ENCODE peak calls at places on chromosomes 3 and 15, in nine cellular contexts. V is spleen, E is GM23338, T is GM12878, L is HCT116, F is breast epithelium, A is prostate gland, B is H1, Z is endothelial cell of umbilical vein. D is an unnamed sample.

GRCh38 chr3:178518660-178519396 is 17.4 kb upstream of the KCNMB2 start:
- DNase-seq in E (no peak), B (no peak), Z (peak), L (no peak), T (peak), V (no peak), F (no peak), A (no peak), D (no peak)

GRCh38 chr15:66129561-66129960 is 124.0 kb downstream of the MEGF11 start:
- DNase-seq in B (no peak), V (no peak), Z (no peak), T (no peak), L (no peak), A (no peak), F (no peak), E (no peak), D (no peak)

GRCh38 chr3:44969170-44969569 is 6.8 kb downstream of the ZDHHC3 start:
- DNase-seq in L (no peak), E (no peak), T (no peak), A (no peak), B (no peak), F (no peak), Z (no peak), V (no peak), D (no peak)

GRCh38 chr3:183460059-183461052 is 31.9 kb upstream of the MCF2L2 start:
- DNase-seq in T (no peak), F (no peak), E (no peak), Z (peak), V (no peak), B (no peak), L (no peak), A (no peak), D (no peak)

GRCh38 chr15:30953731-30954378 is 37.6 kb downstream of the MTMR10 start:
- DNase-seq in L (peak), B (no peak), A (no peak), Z (peak), V (peak), E (no peak), F (no peak), T (no peak), D (peak)

GRCh38 chr15:77974098-77974414 is 103.5 kb downstream of the TBC1D2B start:
- DNase-seq in B (peak), F (peak), Z (no peak), T (no peak), A (no peak), V (peak), E (no peak), L (no peak), D (no peak)

GRCh38 chr15:40055576-40056293 is 16.8 kb upstream of the SRP14 start:
- DNase-seq in Z (no peak), E (no peak), A (peak), V (peak), T (no peak), L (no peak), B (no peak), F (peak), D (no peak)

GRCh38 chr3:150447631-150448465 is 39.8 kb downstream of the TSC22D2 start:
- DNase-seq in V (no peak), B (no peak), F (no peak), Z (peak), A (no peak), L (no peak), T (no peak), E (no peak), D (peak)

GRCh38 chr15:77546050-77546501 is 86.6 kb downstream of the LINGO1 start:
- DNase-seq in Z (peak), A (no peak), L (no peak), T (no peak), B (no peak), E (no peak), V (peak), F (no peak), D (peak)

GRCh38 chr15:90013503-90013937 is 12.4 kb downstream of the ZNF710 start:
- DNase-seq in Z (no peak), T (no peak), B (no peak), V (no peak), E (no peak), A (no peak), L (no peak), F (no peak), D (no peak)

GRCh38 chr3:146153429-146153828 is 7.6 kb downstream of the PLOD2 start:
- DNase-seq in L (no peak), F (no peak), Z (no peak), B (no peak), E (no peak), A (no peak), T (no peak), V (no peak), D (no peak)

GRCh38 chr3:101602731-101603130 is 28.8 kb downstream of the PCNP start:
- DNase-seq in F (no peak), V (no peak), T (no peak), B (peak), E (no peak), Z (no peak), A (no peak), L (no peak), D (no peak)

GRCh38 chr3:185552358-185552877 is at the start of gene LIPH:
- DNase-seq in A (peak), E (peak), B (no peak), T (peak), Z (no peak), F (peak), L (peak), V (no peak), D (peak)

GRCh38 chr3:87082806-87083440 is 92.0 kb upstream of the VGLL3 start:
- DNase-seq in T (no peak), B (peak), L (peak), A (peak), Z (peak), E (peak), V (no peak), F (no peak), D (peak)

GRCh38 chr15:90101130-90101968 is 919 bp downstream of the IDH2 start:
- DNase-seq in V (peak), L (no peak), B (no peak), F (no peak), E (peak), A (peak), Z (peak), T (no peak), D (no peak)

GRCh38 chr3:71972031-71972430 is 187.1 kb upstream of the PROK2 start:
- DNase-seq in L (no peak), B (no peak), A (no peak), E (no peak), T (no peak), Z (no peak), F (peak), V (no peak), D (no peak)

GRCh38 chr15:52362497-52362896 is 66.9 kb upstream of the MYO5C start:
- DNase-seq in B (no peak), V (no peak), F (no peak), E (no peak), A (no peak), T (no peak), Z (peak), L (no peak), D (no peak)

GRCh38 chr15:69679623-69680228 is 227.1 kb downstream of the RPLP1 start:
- DNase-seq in T (peak), B (no peak), V (no peak), F (no peak), A (no peak), Z (no peak), E (no peak), L (no peak), D (no peak)

GRCh38 chr3:111956995-111957736 is 21.7 kb upstream of the ABHD10 start:
- DNase-seq in A (no peak), Z (peak), F (no peak), L (no peak), E (peak), B (no peak), T (no peak), V (no peak), D (no peak)

GRCh38 chr15:82999905-83000671 is 11.4 kb downstream of the C15orf40 start:
- DNase-seq in B (peak), Z (peak), E (peak), A (peak), T (peak), F (no peak), V (no peak), L (no peak), D (peak)

GRCh38 chr15:35362195-35362829 is 183.7 kb downstream of the DPH6 start:
- DNase-seq in A (no peak), E (no peak), V (no peak), Z (no peak), L (no peak), T (no peak), B (no peak), F (no peak), D (no peak)

GRCh38 chr15:48939686-48940085 is 24.0 kb downstream of the SHC4 start:
- DNase-seq in F (no peak), B (no peak), E (no peak), V (no peak), Z (no peak), A (no peak), L (no peak), T (no peak), D (no peak)

GRCh38 chr3:65888980-65889706 is 149.6 kb downstream of the MAGI1 start:
- DNase-seq in E (peak), L (peak), A (no peak), V (no peak), F (peak), B (no peak), Z (peak), T (no peak), D (peak)

GRCh38 chr3:46087871-46088270 is 60.6 kb upstream of the XCR1 start:
- DNase-seq in A (no peak), E (peak), T (no peak), B (no peak), F (no peak), L (no peak), V (no peak), Z (no peak), D (no peak)

GRCh38 chr3:142224482-142225072 is 808 bp downstream of the GK5 start:
- DNase-seq in E (no peak), Z (no peak), F (peak), V (no peak), B (no peak), A (no peak), T (no peak), L (peak), D (no peak)

GRCh38 chr3:48661501-48662139 is 1.1 kb downstream of the CELSR3 start:
- DNase-seq in B (peak), T (no peak), F (no peak), V (peak), L (no peak), E (peak), Z (peak), A (peak), D (no peak)

GRCh38 chr3:97200387-97200786 is 386.0 kb downstream of the EPHA6 start:
- DNase-seq in Z (no peak), T (no peak), B (no peak), E (no peak), L (no peak), F (no peak), V (no peak), A (no peak), D (no peak)

GRCh38 chr3:97201814-97202213 is 387.4 kb downstream of the EPHA6 start:
- DNase-seq in B (no peak), L (no peak), Z (no peak), F (no peak), V (no peak), A (no peak), T (no peak), E (no peak), D (no peak)

GRCh38 chr3:97197083-97197482 is 382.7 kb downstream of the EPHA6 start:
- DNase-seq in A (no peak), V (no peak), T (no peak), L (no peak), F (no peak), E (no peak), Z (no peak), B (no peak), D (no peak)

DNA sequence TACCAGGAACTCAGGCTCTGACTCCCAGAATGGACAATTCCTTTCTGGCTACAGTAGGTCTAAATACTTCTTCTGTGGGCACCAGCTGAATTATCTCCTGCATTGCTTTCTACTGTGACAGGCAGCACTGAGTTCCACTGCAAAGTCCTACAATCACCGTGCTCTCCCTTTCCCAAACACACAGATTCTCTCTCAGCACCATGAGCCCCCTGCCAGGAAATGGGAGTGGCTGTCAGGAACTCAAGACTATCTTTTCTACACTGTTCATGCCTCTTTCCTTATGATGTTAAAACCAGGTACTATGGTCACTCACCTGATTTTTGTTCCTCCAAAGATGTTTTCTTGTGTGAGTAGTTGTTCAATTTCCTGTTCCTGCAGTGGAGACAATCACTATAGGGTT is 383.4 kb downstream of the EPHA6 start:
- DNase-seq in Z (no peak), E (no peak), F (no peak), V (no peak), A (no peak), T (no peak), L (no peak), B (no peak), D (no peak)
- H3K27ac ChIP-seq in Z (no peak), E (no peak), F (peak), V (no peak), A (no peak), T (no peak), L (no peak), B (no peak), D (no peak)

DNA sequence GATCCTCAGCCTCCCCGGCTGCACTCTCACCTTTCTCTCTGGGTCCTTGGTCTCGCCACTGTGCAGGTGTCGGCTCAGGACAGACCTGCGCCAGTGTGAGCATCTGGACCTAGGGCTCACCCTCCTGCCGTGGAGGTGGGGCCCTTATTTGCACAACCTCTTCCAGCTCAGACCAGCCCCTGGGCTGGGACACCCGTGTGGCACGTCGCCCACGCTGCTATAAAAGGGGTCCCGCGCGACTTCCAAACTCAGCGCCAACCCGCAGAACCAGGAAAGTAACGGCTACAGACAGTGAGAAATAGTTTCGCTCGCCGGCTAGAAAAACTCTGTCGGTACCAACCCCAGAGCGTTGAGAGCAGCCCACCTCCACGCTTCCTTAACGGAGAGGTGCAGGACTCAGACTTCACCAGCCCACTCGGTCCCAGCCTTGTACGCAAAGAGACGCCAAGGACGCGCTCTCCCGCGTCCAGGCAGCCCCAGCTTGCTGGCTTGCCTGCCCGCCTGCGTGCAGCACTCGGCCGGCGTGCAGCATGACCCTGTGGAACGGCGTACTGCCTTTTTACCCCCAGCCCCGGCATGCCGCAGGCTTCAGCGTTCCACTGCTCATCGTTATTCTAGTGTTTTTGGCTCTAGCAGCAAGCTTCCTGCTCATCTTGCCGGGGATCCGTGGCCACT is at the start of the genes DUOX2 and DUOXA2:
- DNase-seq in B (no peak), E (peak), A (no peak), L (no peak), T (no peak), Z (no peak), V (no peak), F (no peak), D (no peak)
- TF ChIP-seq POLR2AphosphoS5 in B (no peak), E (no peak), A (no peak), L (no peak), T (no peak), Z (no peak), V (no peak), F (no peak), D (no peak)

GRCh38 chr15:42002333-42002732 is 18.5 kb downstream of the PLA2G4E start:
- DNase-seq in B (no peak), T (no peak), L (no peak), E (no peak), F (no peak), V (no peak), A (no peak), Z (no peak), D (no peak)
- H3K27ac ChIP-seq in B (no peak), T (no peak), L (no peak), E (no peak), F (no peak), V (no peak), A (no peak), Z (no peak), D (no peak)

GRCh38 chr3:123789160-123789559 is 95.0 kb downstream of the MYLK start:
- DNase-seq in Z (no peak), B (peak), E (no peak), A (no peak), L (no peak), V (no peak), F (no peak), T (no peak), D (no peak)

GRCh38 chr3:123791073-123791370 is 93.1 kb downstream of the MYLK start:
- DNase-seq in E (no peak), L (no peak), B (peak), F (no peak), V (no peak), A (no peak), T (no peak), Z (no peak), D (no peak)

GRCh38 chr3:123790254-123791072 is 93.7 kb downstream of the MYLK start:
- DNase-seq in V (no peak), Z (no peak), F (no peak), T (no peak), B (no peak), L (no peak), A (no peak), E (no peak), D (no peak)

GRCh38 chr3:123788706-123789105 is 95.4 kb downstream of the MYLK start:
- DNase-seq in T (no peak), F (no peak), B (no peak), L (no peak), E (no peak), A (no peak), Z (no peak), V (no peak), D (no peak)

DNA sequence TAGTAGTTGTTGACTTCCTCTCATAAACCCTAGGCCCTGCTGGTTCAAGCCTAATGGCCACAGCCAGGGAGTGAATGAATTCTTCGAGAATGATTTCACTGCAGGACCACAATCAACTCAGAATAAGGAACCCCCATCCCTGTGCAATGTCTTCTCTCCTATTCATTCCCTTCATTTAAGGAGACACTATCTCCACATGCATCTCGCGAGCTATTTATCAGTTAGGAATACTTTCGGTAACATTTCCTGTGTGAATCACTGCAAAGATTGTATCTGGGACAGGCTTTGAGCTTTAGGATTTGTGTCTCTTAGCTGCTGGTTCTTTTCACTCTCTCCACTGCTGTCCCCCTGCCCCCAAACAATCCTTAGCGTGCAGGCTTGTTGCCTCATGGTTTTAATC is 94.4 kb downstream of the MYLK start:
- DNase-seq in Z (no peak), A (no peak), T (no peak), V (no peak), L (no peak), F (no peak), B (no peak), E (no peak), D (no peak)
- TF ChIP-seq POLR2AphosphoS5 in Z (no peak), A (no peak), T (no peak), V (no peak), L (no peak), F (no peak), B (no peak), E (no peak), D (no peak)

GRCh38 chr3:16102187-16102561 is 72.3 kb upstream of the GALNT15 start:
- DNase-seq in F (no peak), V (no peak), A (no peak), L (no peak), B (no peak), E (no peak), T (no peak), Z (no peak), D (no peak)
- H3K27ac ChIP-seq in F (peak), V (no peak), A (no peak), L (peak), B (no peak), E (no peak), T (no peak), Z (no peak), D (no peak)

GRCh38 chr15:32887090-32887489 is 169.3 kb downstream of the GREM1 start:
- DNase-seq in E (no peak), A (no peak), L (no peak), V (no peak), B (no peak), Z (no peak), T (no peak), F (no peak), D (no peak)
- TF ChIP-seq POLR2AphosphoS5 in E (no peak), A (no peak), L (no peak), V (no peak), B (no peak), Z (no peak), T (no peak), F (no peak), D (no peak)

GRCh38 chr3:40714771-40715170 is 190.0 kb downstream of the ZNF621 start:
- DNase-seq in E (no peak), B (no peak), Z (no peak), L (no peak), T (no peak), A (no peak), F (no peak), V (no peak), D (no peak)
- H3K27ac ChIP-seq in E (no peak), B (no peak), Z (no peak), L (no peak), T (no peak), A (no peak), F (no peak), V (no peak), D (no peak)

GRCh38 chr15:47708116-47708515 is 9.2 kb upstream of the SEMA6D start:
- DNase-seq in E (no peak), B (no peak), T (no peak), F (no peak), Z (peak), L (no peak), A (no peak), V (no peak), D (no peak)

GRCh38 chr15:47708595-47708994 is 8.7 kb upstream of the SEMA6D start:
- DNase-seq in F (no peak), A (no peak), V (no peak), T (no peak), L (no peak), E (no peak), B (no peak), Z (no peak), D (no peak)

GRCh38 chr15:47705601-47706000 is 11.7 kb upstream of the SEMA6D start:
- DNase-seq in F (no peak), L (no peak), V (no peak), T (no peak), Z (no peak), B (no peak), A (no peak), E (no peak), D (no peak)
- TF ChIP-seq POLR2AphosphoS5 in F (no peak), L (no peak), V (no peak), T (no peak), Z (no peak), B (no peak), A (no peak), E (no peak), D (no peak)

DNA sequence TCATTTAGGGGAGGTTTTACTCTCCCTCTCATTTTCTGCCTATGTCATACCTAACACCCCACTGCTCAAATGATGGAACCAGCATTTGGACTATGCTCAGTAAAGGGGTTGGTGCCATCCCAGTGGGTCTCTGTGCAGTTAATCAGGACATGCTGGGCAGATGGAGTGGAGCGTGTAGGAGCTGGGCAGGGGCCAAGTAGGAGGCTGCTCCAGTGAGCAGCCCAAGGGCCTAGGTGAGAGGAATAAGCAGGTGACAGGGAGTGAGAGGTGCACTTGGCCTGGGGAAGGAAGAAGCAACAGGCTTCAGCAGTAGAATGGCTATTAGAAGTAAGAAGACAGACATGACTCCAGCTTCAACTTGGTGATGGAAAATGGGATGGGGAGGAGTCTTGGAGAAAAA is 72.2 kb downstream of the EPHB1 start:
- DNase-seq in B (no peak), Z (no peak), T (no peak), V (peak), A (no peak), E (no peak), L (no peak), F (no peak), D (no peak)
- H3K27ac ChIP-seq in B (no peak), Z (no peak), T (no peak), V (no peak), A (no peak), E (no peak), L (no peak), F (no peak), D (no peak)

D was measured in Panc1.